ENCODE peak calls at places on chromosomes 6 and 20, in five cellular contexts. C is dorsolateral prefrontal cortex, M is right cardiac atrium, P is breast epithelium, Q is pancreas. R is an unnamed sample.

GRCh38 chr20:25606094-25606640 is 17.6 kb downstream of the NANP start:
- DNase-seq in P (no peak), Q (no peak), C (no peak), M (no peak), R (no peak)

GRCh38 chr6:71967436-71967835 is 81.1 kb downstream of the RIMS1 start:
- DNase-seq in C (no peak), M (no peak), P (no peak), Q (no peak), R (no peak)

GRCh38 chr6:112910256-112910655 is 563.1 kb downstream of the RFPL4B start:
- DNase-seq in P (no peak), C (no peak), Q (no peak), M (no peak), R (no peak)

GRCh38 chr6:25384234-25384633 is 105.1 kb downstream of the CARMIL1 start:
- DNase-seq in P (no peak), Q (no peak), M (no peak), C (no peak), R (no peak)

GRCh38 chr6:88166901-88167624 is 916 bp upstream of the CNR1 start:
- DNase-seq in Q (no peak), M (peak), P (no peak), C (peak), R (no peak)

GRCh38 chr6:157364705-157365104 is 16.3 kb upstream of the ZDHHC14 start:
- DNase-seq in P (no peak), M (no peak), Q (no peak), C (no peak), R (no peak)

GRCh38 chr20:17796096-17796563 is 96.4 kb downstream of the BANF2 start:
- DNase-seq in C (no peak), M (peak), P (no peak), Q (peak), R (no peak)

GRCh38 chr20:37897008-37897548 is 5.8 kb upstream of the VSTM2L start:
- DNase-seq in M (peak), Q (no peak), P (no peak), C (peak), R (peak)

GRCh38 chr20:47405775-47406325 is 49.4 kb upstream of the ZMYND8 start:
- DNase-seq in P (no peak), C (no peak), Q (no peak), M (peak), R (no peak)

GRCh38 chr6:54772610-54773009 is 74.0 kb upstream of the FAM83B start:
- DNase-seq in P (no peak), C (no peak), Q (no peak), M (no peak), R (no peak)

GRCh38 chr6:110352603-110353303 is 5.4 kb downstream of the METTL24 start:
- DNase-seq in C (no peak), P (no peak), M (no peak), Q (no peak), R (no peak)

GRCh38 chr20:588932-589672 is 21.0 kb downstream of the TCF15 start:
- DNase-seq in Q (no peak), P (no peak), C (no peak), M (peak), R (no peak)

GRCh38 chr6:47672816-47673215 is 25.6 kb upstream of the ADGRF4 start:
- DNase-seq in C (no peak), M (no peak), Q (no peak), P (no peak), R (no peak)

GRCh38 chr20:50834599-50835005 is 39.7 kb downstream of the BCAS4 start:
- DNase-seq in P (no peak), M (no peak), Q (no peak), C (no peak), R (no peak)

GRCh38 chr6:38099211-38099610 is 279.7 kb downstream of the ZFAND3 start:
- DNase-seq in C (no peak), Q (no peak), M (no peak), P (no peak), R (no peak)

GRCh38 chr20:50574586-50574985 is 64.4 kb downstream of the PTPN1 start:
- DNase-seq in P (no peak), Q (no peak), M (no peak), C (no peak), R (no peak)

GRCh38 chr20:50790651-50791277 is 4.1 kb upstream of the BCAS4 start:
- DNase-seq in Q (peak), M (peak), C (peak), P (peak), R (peak)

GRCh38 chr6:167827588-167828324 is 1.0 kb downstream of the AFDN start:
- DNase-seq in C (peak), P (no peak), M (peak), Q (peak), R (peak)

GRCh38 chr6:57135885-57136284 is 36.2 kb upstream of the BAG2 start:
- DNase-seq in P (no peak), M (no peak), C (no peak), Q (no peak), R (no peak)

GRCh38 chr6:71127374-71127773 is 161.2 kb upstream of the OGFRL1 start:
- DNase-seq in P (no peak), Q (no peak), M (no peak), C (no peak), R (no peak)

GRCh38 chr6:30725713-30726505 is 5.8 kb downstream of the TUBB start:
- DNase-seq in P (no peak), M (no peak), Q (no peak), C (no peak), R (no peak)

GRCh38 chr6:41039060-41039998 is at the start of gene UNC5CL:
- DNase-seq in C (no peak), Q (peak), P (no peak), M (no peak), R (no peak)

GRCh38 chr6:39902786-39903465 is 31.3 kb downstream of the MOCS1 start:
- DNase-seq in Q (no peak), P (no peak), C (no peak), M (no peak), R (no peak)

GRCh38 chr6:82144007-82144851 is 103.3 kb downstream of the IBTK start:
- DNase-seq in M (no peak), P (no peak), Q (peak), C (no peak), R (no peak)

GRCh38 chr20:62219101-62219991 is 732 bp downstream of the HRH3 start:
- DNase-seq in C (peak), Q (no peak), M (peak), P (no peak), R (no peak)

GRCh38 chr20:40081653-40082052 is 607.4 kb downstream of the MAFB start:
- DNase-seq in C (no peak), Q (no peak), M (no peak), P (no peak), R (no peak)

GRCh38 chr6:137323860-137324259 is 104.7 kb upstream of the IFNGR1 start:
- DNase-seq in Q (no peak), M (no peak), C (no peak), P (no peak), R (no peak)

GRCh38 chr6:137653698-137654059 is 159.5 kb upstream of the OLIG3 start:
- DNase-seq in M (no peak), C (no peak), P (no peak), Q (no peak), R (no peak)

GRCh38 chr6:135251416-135251815 is 70.3 kb downstream of the MYB start:
- DNase-seq in P (no peak), M (no peak), Q (peak), C (no peak), R (no peak)

GRCh38 chr6:43969158-43969981 is 157.9 kb downstream of the MRPL14 start:
- DNase-seq in M (no peak), Q (no peak), P (no peak), C (no peak), R (no peak)

GRCh38 chr6:113361014-113361645 is 496.0 kb upstream of the MARCKS start:
- DNase-seq in P (no peak), C (no peak), M (no peak), Q (no peak), R (no peak)

GRCh38 chr6:15893556-15894253 is 230.9 kb upstream of the DTNBP1 start:
- DNase-seq in Q (no peak), C (no peak), M (no peak), P (no peak), R (no peak)

GRCh38 chr6:158028876-158029275 is 47.2 kb downstream of the SYNJ2 start:
- DNase-seq in M (peak), C (no peak), P (no peak), Q (no peak), R (no peak)

GRCh38 chr6:165968409-165968807 is 199.2 kb downstream of the TBXT start:
- DNase-seq in M (no peak), Q (no peak), C (no peak), P (no peak), R (no peak)

GRCh38 chr6:11093065-11093590 is 506 bp upstream of the SMIM13 start:
- DNase-seq in Q (no peak), M (no peak), P (no peak), C (no peak), R (peak)
- H3K27ac ChIP-seq in Q (peak), M (peak), P (peak), C (peak), R (peak)

GRCh38 chr6:148242180-148242579 is 100.5 kb upstream of the SASH1 start:
- DNase-seq in M (no peak), Q (no peak), P (no peak), C (no peak), R (no peak)
- H3K27ac ChIP-seq in M (no peak), Q (no peak), P (peak), C (no peak), R (no peak)

GRCh38 chr6:108643184-108643583 is 82.5 kb downstream of the FOXO3 start:
- DNase-seq in Q (no peak), M (no peak), C (no peak), P (no peak), R (no peak)
- H3K27ac ChIP-seq in Q (no peak), M (no peak), C (no peak), P (no peak), R (no peak)

GRCh38 chr6:127481628-127482027 is 22.4 kb upstream of the KIAA0408 start:
- DNase-seq in Q (no peak), P (no peak), C (no peak), M (no peak), R (no peak)
- H3K27ac ChIP-seq in Q (no peak), P (no peak), C (no peak), M (no peak), R (no peak)

GRCh38 chr6:143074670-143075318 is 14.1 kb downstream of the AIG1 start:
- DNase-seq in Q (no peak), C (no peak), P (no peak), M (no peak), R (no peak)

GRCh38 chr6:143074101-143074500 is 13.4 kb downstream of the AIG1 start:
- DNase-seq in C (no peak), P (no peak), M (no peak), Q (no peak), R (no peak)

GRCh38 chr6:143079325-143079640 is 18.6 kb downstream of the AIG1 start:
- DNase-seq in C (no peak), M (no peak), Q (no peak), P (no peak), R (no peak)

GRCh38 chr6:143078468-143079324 is 18.0 kb downstream of the AIG1 start:
- DNase-seq in Q (no peak), P (no peak), C (no peak), M (no peak), R (no peak)
- H3K27ac ChIP-seq in Q (no peak), P (no peak), C (no peak), M (no peak), R (no peak)

DNA sequence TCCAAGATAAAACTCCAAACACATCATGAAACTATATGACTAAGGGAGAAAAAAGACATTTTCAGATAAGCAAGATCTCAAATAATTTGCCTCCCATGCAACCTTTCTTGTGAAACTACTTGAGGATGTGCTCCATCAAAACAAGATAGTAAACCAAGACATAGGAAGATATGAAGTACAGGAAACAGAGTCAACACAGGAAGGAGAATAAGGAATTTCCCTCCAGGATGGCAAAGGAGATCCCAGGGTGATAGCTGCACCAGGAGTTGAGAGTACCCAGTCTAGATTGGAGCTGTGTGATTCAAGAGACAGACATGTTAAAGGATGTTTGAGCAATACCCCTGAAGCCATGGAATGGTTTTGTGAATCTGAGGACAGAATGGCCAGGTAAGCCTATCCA is 15.3 kb downstream of the IL17A start:
- DNase-seq in P (no peak), Q (no peak), M (no peak), C (no peak), R (no peak)
- H3K27ac ChIP-seq in P (no peak), Q (no peak), M (no peak), C (no peak), R (no peak)

DNA sequence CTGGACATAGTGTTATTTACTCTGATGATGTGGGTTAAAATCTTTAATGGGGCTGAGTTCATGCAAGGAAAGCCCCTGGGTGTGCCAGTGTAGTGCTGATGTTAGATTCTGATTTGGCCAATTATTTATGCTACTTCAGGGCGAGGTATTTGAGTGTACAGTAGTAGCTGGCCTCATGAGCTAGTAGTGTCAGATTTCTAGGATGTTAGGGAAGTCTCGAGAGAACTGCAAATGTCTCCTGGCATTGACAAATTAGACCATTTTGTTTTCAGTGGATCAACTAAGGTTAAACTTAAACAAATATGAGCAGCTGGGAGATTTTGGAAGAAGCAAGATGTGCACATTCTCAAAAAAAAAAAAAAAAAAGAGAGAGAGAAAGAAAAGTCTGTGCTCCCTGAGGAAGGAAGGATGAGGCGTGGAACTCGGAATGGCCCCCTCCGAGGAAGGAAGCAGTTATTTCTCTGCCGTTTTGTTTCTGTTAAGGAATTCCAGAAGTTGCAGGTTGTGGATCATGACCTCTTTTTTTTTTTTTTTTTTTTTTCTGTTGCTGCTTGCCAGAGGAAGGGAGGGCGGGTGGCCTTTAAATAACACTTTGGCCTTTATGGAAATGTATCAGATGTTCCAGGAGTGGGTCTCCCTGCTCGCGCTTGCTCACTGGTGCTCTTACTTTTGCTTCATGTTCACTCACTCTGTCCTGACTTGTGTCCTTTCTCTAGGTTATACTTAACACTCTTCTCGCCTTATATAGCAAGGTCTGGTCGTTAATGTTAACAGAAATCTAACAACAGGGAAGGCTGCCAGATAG is 124.5 kb downstream of the TCP11 start:
- DNase-seq in P (no peak), C (no peak), Q (no peak), M (no peak), R (no peak)
- H3K27ac ChIP-seq in P (peak), C (peak), Q (peak), M (peak), R (peak)